ENCODE peak calls at places on chromosome 15, in eight cellular contexts. One of them, this sample, is unnamed.
A peak's percentile ranks its signal among the peaks of the same experiment; 100 is the strongest.

GRCh38 chr15:22224241-22224671 is 143.9 kb downstream of the OR4M2 start:
- DNase-seq in foreskin fibroblast: no peak
- DNase-seq in EL: no peak
- DNase-seq in cardiac fibroblast: no peak
- DNase-seq in mammary epithelial cell: no peak
- DNase-seq in SK-MEL-5: no peak
- DNase-seq in AG09309: no peak
- DNase-seq in GM13976: no peak
- DNase-seq in this sample: no peak

GRCh38 chr15:39804026-39804425 is 21.4 kb upstream of the FSIP1 start:
- DNase-seq in GM13976: no peak
- DNase-seq in SK-MEL-5: no peak
- DNase-seq in cardiac fibroblast: peak; percentile 53
- DNase-seq in EL: no peak
- DNase-seq in AG09309: no peak
- DNase-seq in mammary epithelial cell: peak; percentile 89
- DNase-seq in foreskin fibroblast: peak; percentile 70
- DNase-seq in this sample: no peak

GRCh38 chr15:85168642-85169173 is 187.1 kb downstream of the PDE8A start:
- DNase-seq in cardiac fibroblast: peak; percentile 13
- DNase-seq in AG09309: no peak
- DNase-seq in foreskin fibroblast: peak; percentile 18
- DNase-seq in GM13976: peak; percentile 71
- DNase-seq in mammary epithelial cell: peak; percentile 71
- DNase-seq in SK-MEL-5: peak; percentile 26
- DNase-seq in EL: peak; percentile 12
- DNase-seq in this sample: peak; percentile 55

GRCh38 chr15:28272587-28272986 is 49.4 kb downstream of the HERC2 start:
- DNase-seq in mammary epithelial cell: no peak
- DNase-seq in SK-MEL-5: no peak
- DNase-seq in GM13976: no peak
- DNase-seq in EL: no peak
- DNase-seq in cardiac fibroblast: no peak
- DNase-seq in foreskin fibroblast: no peak
- DNase-seq in AG09309: no peak
- DNase-seq in this sample: no peak

GRCh38 chr15:58453931-58454793 is 22.4 kb downstream of the LIPC start:
- DNase-seq in SK-MEL-5: peak; percentile 88
- DNase-seq in EL: no peak
- DNase-seq in cardiac fibroblast: no peak
- DNase-seq in foreskin fibroblast: peak; percentile 38
- DNase-seq in GM13976: peak; percentile 54
- DNase-seq in AG09309: no peak
- DNase-seq in mammary epithelial cell: no peak
- DNase-seq in this sample: no peak

GRCh38 chr15:100703032-100703578 is 100.7 kb downstream of the ASB7 start:
- DNase-seq in AG09309: no peak
- DNase-seq in cardiac fibroblast: peak; percentile 66
- DNase-seq in mammary epithelial cell: peak; percentile 74
- DNase-seq in EL: no peak
- DNase-seq in foreskin fibroblast: peak; percentile 67
- DNase-seq in GM13976: peak; percentile 75
- DNase-seq in SK-MEL-5: no peak
- DNase-seq in this sample: no peak

GRCh38 chr15:66834863-66835557 is 133.0 kb downstream of the SMAD6 start:
- DNase-seq in AG09309: no peak
- DNase-seq in mammary epithelial cell: no peak
- DNase-seq in GM13976: no peak
- DNase-seq in foreskin fibroblast: no peak
- DNase-seq in EL: peak; percentile 25
- DNase-seq in SK-MEL-5: no peak
- DNase-seq in cardiac fibroblast: no peak
- DNase-seq in this sample: peak; percentile 76

GRCh38 chr15:81092559-81092902 is 41.5 kb upstream of the CFAP161 start:
- DNase-seq in GM13976: no peak
- DNase-seq in SK-MEL-5: peak; percentile 46
- DNase-seq in AG09309: no peak
- DNase-seq in mammary epithelial cell: no peak
- DNase-seq in EL: no peak
- DNase-seq in foreskin fibroblast: no peak
- DNase-seq in cardiac fibroblast: peak; percentile 53
- DNase-seq in this sample: no peak

GRCh38 chr15:72902929-72903260 is 119.3 kb upstream of the ADPGK start:
- DNase-seq in AG09309: no peak
- DNase-seq in mammary epithelial cell: no peak
- DNase-seq in cardiac fibroblast: no peak
- DNase-seq in SK-MEL-5: no peak
- DNase-seq in GM13976: no peak
- DNase-seq in EL: no peak
- DNase-seq in foreskin fibroblast: no peak
- DNase-seq in this sample: no peak

GRCh38 chr15:36632196-36632595 is 52.8 kb downstream of the CDIN1 start:
- DNase-seq in GM13976: no peak
- DNase-seq in mammary epithelial cell: peak; percentile 83
- DNase-seq in AG09309: peak; percentile 8
- DNase-seq in EL: peak; percentile 74
- DNase-seq in cardiac fibroblast: peak; percentile 34
- DNase-seq in SK-MEL-5: peak; percentile 9
- DNase-seq in foreskin fibroblast: peak; percentile 69
- DNase-seq in this sample: no peak

GRCh38 chr15:83285979-83286553 is 1.6 kb upstream of the BNC1 start:
- DNase-seq in cardiac fibroblast: peak; percentile 69
- DNase-seq in GM13976: peak; percentile 14
- DNase-seq in mammary epithelial cell: peak; percentile 88
- DNase-seq in SK-MEL-5: no peak
- DNase-seq in AG09309: peak; percentile 75
- DNase-seq in EL: peak; percentile 95
- DNase-seq in foreskin fibroblast: peak; percentile 84
- DNase-seq in this sample: no peak

GRCh38 chr15:62110000-62110851 is 43.4 kb downstream of the C2CD4A start:
- DNase-seq in cardiac fibroblast: peak; percentile 66
- DNase-seq in mammary epithelial cell: peak; percentile 77
- DNase-seq in foreskin fibroblast: peak; percentile 68
- DNase-seq in GM13976: no peak
- DNase-seq in SK-MEL-5: no peak
- DNase-seq in AG09309: peak; percentile 13
- DNase-seq in EL: peak; percentile 54
- DNase-seq in this sample: peak; percentile 13

GRCh38 chr15:20345401-20345958 is 196.1 kb downstream of the GOLGA6L6 start:
- DNase-seq in SK-MEL-5: no peak
- DNase-seq in foreskin fibroblast: no peak
- DNase-seq in cardiac fibroblast: no peak
- DNase-seq in mammary epithelial cell: no peak
- DNase-seq in EL: no peak
- DNase-seq in GM13976: peak; percentile 67
- DNase-seq in AG09309: no peak
- DNase-seq in this sample: no peak

GRCh38 chr15:87267798-87268197 is 988.7 kb downstream of the NTRK3 start:
- DNase-seq in AG09309: peak; percentile 76
- DNase-seq in GM13976: no peak
- DNase-seq in EL: peak; percentile 93
- DNase-seq in mammary epithelial cell: peak; percentile 94
- DNase-seq in SK-MEL-5: no peak
- DNase-seq in cardiac fibroblast: peak; percentile 62
- DNase-seq in foreskin fibroblast: no peak
- DNase-seq in this sample: no peak

GRCh38 chr15:74620636-74621545 is 5.3 kb downstream of the CLK3 start:
- DNase-seq in EL: peak; percentile 71
- DNase-seq in foreskin fibroblast: peak; percentile 85
- DNase-seq in AG09309: no peak
- DNase-seq in cardiac fibroblast: peak; percentile 77
- DNase-seq in mammary epithelial cell: peak; percentile 73
- DNase-seq in SK-MEL-5: peak; percentile 90
- DNase-seq in GM13976: peak; percentile 87
- DNase-seq in this sample: peak; percentile 81

GRCh38 chr15:62740141-62741004 is 302.2 kb upstream of the TPM1 start:
- DNase-seq in AG09309: no peak
- DNase-seq in cardiac fibroblast: peak; percentile 65
- DNase-seq in GM13976: no peak
- DNase-seq in foreskin fibroblast: peak; percentile 47
- DNase-seq in SK-MEL-5: no peak
- DNase-seq in mammary epithelial cell: no peak
- DNase-seq in EL: peak; percentile 30
- DNase-seq in this sample: no peak

GRCh38 chr15:57236561-57237281 is 139.6 kb upstream of the CGNL1 start:
- DNase-seq in GM13976: no peak
- DNase-seq in mammary epithelial cell: no peak
- DNase-seq in AG09309: no peak
- DNase-seq in cardiac fibroblast: no peak
- DNase-seq in EL: no peak
- DNase-seq in SK-MEL-5: no peak
- DNase-seq in foreskin fibroblast: no peak
- DNase-seq in this sample: peak; percentile 83

GRCh38 chr15:92899910-92900711 is at the start of gene CHD2:
- DNase-seq in EL: peak; percentile 87
- DNase-seq in AG09309: peak; percentile 48
- DNase-seq in mammary epithelial cell: peak; percentile 88
- DNase-seq in foreskin fibroblast: peak; percentile 88
- DNase-seq in GM13976: peak; percentile 76
- DNase-seq in SK-MEL-5: peak; percentile 93
- DNase-seq in cardiac fibroblast: peak; percentile 85
- DNase-seq in this sample: peak; percentile 91

GRCh38 chr15:82749951-82750830 is 40.5 kb upstream of the AP3B2 start:
- DNase-seq in EL: peak; percentile 94
- DNase-seq in cardiac fibroblast: peak; percentile 96
- DNase-seq in SK-MEL-5: peak; percentile 97
- DNase-seq in foreskin fibroblast: peak; percentile 97
- DNase-seq in mammary epithelial cell: peak; percentile 93
- DNase-seq in AG09309: peak; percentile 75
- DNase-seq in GM13976: peak; percentile 89
- DNase-seq in this sample: peak; percentile 96

GRCh38 chr15:37078566-37078965 is 21.8 kb downstream of the MEIS2 start:
- DNase-seq in mammary epithelial cell: no peak
- DNase-seq in EL: no peak
- DNase-seq in SK-MEL-5: no peak
- DNase-seq in AG09309: no peak
- DNase-seq in foreskin fibroblast: no peak
- DNase-seq in cardiac fibroblast: no peak
- DNase-seq in GM13976: no peak
- DNase-seq in this sample: no peak

GRCh38 chr15:100704281-100705055 is 102.1 kb downstream of the ASB7 start:
- DNase-seq in SK-MEL-5: no peak
- DNase-seq in foreskin fibroblast: peak; percentile 89
- DNase-seq in cardiac fibroblast: no peak
- DNase-seq in GM13976: no peak
- DNase-seq in AG09309: peak; percentile 61
- DNase-seq in mammary epithelial cell: peak; percentile 97
- DNase-seq in EL: peak; percentile 85
- DNase-seq in this sample: no peak

GRCh38 chr15:79088426-79089205 is 2.0 kb downstream of the RASGRF1 start:
- DNase-seq in cardiac fibroblast: no peak
- DNase-seq in GM13976: no peak
- DNase-seq in mammary epithelial cell: no peak
- DNase-seq in foreskin fibroblast: no peak
- DNase-seq in AG09309: no peak
- DNase-seq in EL: no peak
- DNase-seq in SK-MEL-5: no peak
- DNase-seq in this sample: no peak

GRCh38 chr15:35141743-35142356 is 56.8 kb upstream of the NANOGP8 start:
- DNase-seq in AG09309: peak; percentile 72
- DNase-seq in GM13976: no peak
- DNase-seq in cardiac fibroblast: peak; percentile 92
- DNase-seq in foreskin fibroblast: peak; percentile 83
- DNase-seq in mammary epithelial cell: peak; percentile 73
- DNase-seq in EL: peak; percentile 79
- DNase-seq in SK-MEL-5: peak; percentile 36
- DNase-seq in this sample: peak; percentile 6

GRCh38 chr15:38187646-38188313 is 64.9 kb upstream of the SPRED1 start:
- DNase-seq in AG09309: no peak
- DNase-seq in cardiac fibroblast: no peak
- DNase-seq in mammary epithelial cell: no peak
- DNase-seq in SK-MEL-5: no peak
- DNase-seq in EL: no peak
- DNase-seq in GM13976: no peak
- DNase-seq in foreskin fibroblast: no peak
- DNase-seq in this sample: no peak

This sample was measured in A673.